ENCODE peak calls at places on chromosome 17, in five cellular contexts. One of them, this sample, is unnamed. For H3K36me3, the result is how much of the 10 kb centered on the place peaks cover.

GRCh38 chr17:63293310-63293709 is 152.8 kb downstream of the CYB561 start:
- DNase-seq in pancreas: no peak
- DNase-seq in body of pancreas: no peak
- DNase-seq in esophagus squamous epithelium: no peak
- DNase-seq in heart right ventricle: no peak
- DNase-seq in this sample: no peak

GRCh38 chr17:4519361-4519788 is 20.7 kb downstream of the SPNS2 start:
- DNase-seq in pancreas: peak
- DNase-seq in body of pancreas: no peak
- DNase-seq in esophagus squamous epithelium: no peak
- DNase-seq in heart right ventricle: peak
- DNase-seq in this sample: no peak

GRCh38 chr17:48544356-48545021 is 420 bp downstream of the HOXB2 start:
- DNase-seq in pancreas: peak
- DNase-seq in body of pancreas: peak
- DNase-seq in esophagus squamous epithelium: no peak
- DNase-seq in heart right ventricle: peak
- DNase-seq in this sample: peak

GRCh38 chr17:73064084-73064938 is 28.2 kb downstream of the SLC39A11 start:
- DNase-seq in pancreas: peak
- DNase-seq in body of pancreas: peak
- DNase-seq in esophagus squamous epithelium: no peak
- DNase-seq in heart right ventricle: no peak
- DNase-seq in this sample: no peak

GRCh38 chr17:31808521-31808920 is 50.5 kb downstream of the COPRS start:
- DNase-seq in pancreas: no peak
- DNase-seq in body of pancreas: no peak
- DNase-seq in esophagus squamous epithelium: no peak
- DNase-seq in heart right ventricle: no peak
- DNase-seq in this sample: no peak

GRCh38 chr17:17422217-17422610 is 54.6 kb upstream of the MED9 start:
- DNase-seq in pancreas: no peak
- DNase-seq in body of pancreas: no peak
- DNase-seq in esophagus squamous epithelium: no peak
- DNase-seq in heart right ventricle: no peak
- DNase-seq in this sample: no peak

GRCh38 chr17:79201536-79202227 is 127.1 kb downstream of the ENGASE start:
- DNase-seq in pancreas: no peak
- DNase-seq in body of pancreas: no peak
- DNase-seq in esophagus squamous epithelium: no peak
- DNase-seq in heart right ventricle: no peak
- DNase-seq in this sample: no peak

GRCh38 chr17:44990994-44991393 is 22.9 kb upstream of the C1QL1 start:
- DNase-seq in pancreas: no peak
- DNase-seq in body of pancreas: no peak
- DNase-seq in esophagus squamous epithelium: no peak
- DNase-seq in heart right ventricle: no peak
- DNase-seq in this sample: no peak

GRCh38 chr17:65850486-65850885 is 289.0 kb upstream of the AXIN2 start:
- DNase-seq in pancreas: no peak
- DNase-seq in body of pancreas: no peak
- DNase-seq in esophagus squamous epithelium: no peak
- DNase-seq in heart right ventricle: no peak
- DNase-seq in this sample: no peak

GRCh38 chr17:77644981-77645380 is 313.5 kb upstream of the TNRC6C start:
- DNase-seq in pancreas: no peak
- DNase-seq in body of pancreas: no peak
- DNase-seq in esophagus squamous epithelium: no peak
- DNase-seq in heart right ventricle: no peak
- DNase-seq in this sample: peak

GRCh38 chr17:38602862-38603785 is 2.6 kb downstream of the SRCIN1 start:
- DNase-seq in pancreas: no peak
- DNase-seq in body of pancreas: no peak
- DNase-seq in esophagus squamous epithelium: no peak
- DNase-seq in heart right ventricle: no peak
- DNase-seq in this sample: no peak

GRCh38 chr17:19508327-19508867 is 25.3 kb upstream of the SLC47A1 start:
- DNase-seq in pancreas: peak
- DNase-seq in body of pancreas: peak
- DNase-seq in esophagus squamous epithelium: no peak
- DNase-seq in heart right ventricle: peak
- DNase-seq in this sample: peak

GRCh38 chr17:78609198-78609597 is 32.0 kb upstream of the DNAH17 start:
- DNase-seq in pancreas: no peak
- DNase-seq in body of pancreas: no peak
- DNase-seq in esophagus squamous epithelium: no peak
- DNase-seq in heart right ventricle: no peak
- DNase-seq in this sample: no peak

GRCh38 chr17:21573961-21574610 is 118.2 kb upstream of the KCNJ18 start:
- DNase-seq in pancreas: peak
- DNase-seq in body of pancreas: peak
- DNase-seq in esophagus squamous epithelium: no peak
- DNase-seq in heart right ventricle: peak
- DNase-seq in this sample: peak

GRCh38 chr17:21215935-21216334 is 2.0 kb upstream of the TMEM11 start:
- DNase-seq in pancreas: no peak
- DNase-seq in body of pancreas: no peak
- DNase-seq in esophagus squamous epithelium: no peak
- DNase-seq in heart right ventricle: no peak
- DNase-seq in this sample: no peak

GRCh38 chr17:20184977-20185619 is 175.9 kb downstream of the SPECC1 start:
- DNase-seq in pancreas: no peak
- DNase-seq in body of pancreas: no peak
- DNase-seq in esophagus squamous epithelium: no peak
- DNase-seq in heart right ventricle: no peak
- DNase-seq in this sample: no peak

GRCh38 chr17:47941998-47942490 is 673 bp downstream of the PNPO start:
- DNase-seq in pancreas: no peak
- DNase-seq in body of pancreas: no peak
- DNase-seq in esophagus squamous epithelium: no peak
- DNase-seq in heart right ventricle: no peak
- DNase-seq in this sample: no peak

GRCh38 chr17:83179811-83180210 is 100.4 kb downstream of the METRNL start:
- DNase-seq in pancreas: no peak
- DNase-seq in body of pancreas: no peak
- DNase-seq in esophagus squamous epithelium: no peak
- DNase-seq in heart right ventricle: no peak
- DNase-seq in this sample: no peak

GRCh38 chr17:83144421-83145357 is 65.3 kb downstream of the METRNL start:
- DNase-seq in pancreas: peak
- DNase-seq in body of pancreas: peak
- DNase-seq in esophagus squamous epithelium: no peak
- DNase-seq in heart right ventricle: no peak
- DNase-seq in this sample: no peak

GRCh38 chr17:15233022-15233805 is 31.9 kb downstream of the PMP22 start:
- DNase-seq in pancreas: no peak
- DNase-seq in body of pancreas: no peak
- DNase-seq in esophagus squamous epithelium: no peak
- DNase-seq in heart right ventricle: no peak
- DNase-seq in this sample: no peak

GRCh38 chr17:75250009-75250471 is 11.4 kb downstream of the GGA3 start:
- DNase-seq in pancreas: no peak
- DNase-seq in body of pancreas: no peak
- DNase-seq in esophagus squamous epithelium: no peak
- DNase-seq in heart right ventricle: no peak
- DNase-seq in this sample: no peak

GRCh38 chr17:58325976-58326468 is 2.6 kb downstream of the TSPOAP1 start:
- DNase-seq in pancreas: no peak
- DNase-seq in body of pancreas: no peak
- DNase-seq in esophagus squamous epithelium: no peak
- DNase-seq in heart right ventricle: no peak
- DNase-seq in this sample: no peak

GRCh38 chr17:78490673-78491072 is 86.5 kb downstream of the DNAH17 start:
- DNase-seq in pancreas: no peak
- DNase-seq in body of pancreas: no peak
- DNase-seq in esophagus squamous epithelium: no peak
- DNase-seq in heart right ventricle: no peak
- DNase-seq in this sample: no peak

GRCh38 chr17:61218438-61218837 is 181.2 kb upstream of the TBX2 start:
- DNase-seq in pancreas: no peak
- DNase-seq in body of pancreas: no peak
- DNase-seq in esophagus squamous epithelium: no peak
- DNase-seq in heart right ventricle: no peak
- DNase-seq in this sample: no peak

GRCh38 chr17:37720989-37721388 is 23.9 kb downstream of the HNF1B start:
- DNase-seq in pancreas: no peak
- DNase-seq in body of pancreas: no peak
- DNase-seq in esophagus squamous epithelium: no peak
- DNase-seq in heart right ventricle: no peak
- DNase-seq in this sample: peak

GRCh38 chr17:58344791-58345157 is 7.2 kb downstream of the SUPT4H1 start:
- DNase-seq in pancreas: no peak
- DNase-seq in body of pancreas: no peak
- DNase-seq in esophagus squamous epithelium: no peak
- DNase-seq in heart right ventricle: no peak
- DNase-seq in this sample: no peak

GRCh38 chr17:64160378-64160777 is 30.4 kb upstream of the ERN1 start:
- DNase-seq in pancreas: no peak
- DNase-seq in body of pancreas: peak
- DNase-seq in esophagus squamous epithelium: no peak
- DNase-seq in heart right ventricle: no peak
- DNase-seq in this sample: no peak

GRCh38 chr17:15112881-15113617 is 152.1 kb downstream of the PMP22 start:
- DNase-seq in pancreas: no peak
- DNase-seq in body of pancreas: no peak
- DNase-seq in esophagus squamous epithelium: no peak
- DNase-seq in heart right ventricle: no peak
- DNase-seq in this sample: no peak

GRCh38 chr17:72282439-72283029 is 161.7 kb downstream of the SOX9 start:
- DNase-seq in pancreas: no peak
- DNase-seq in body of pancreas: no peak
- DNase-seq in esophagus squamous epithelium: no peak
- DNase-seq in heart right ventricle: no peak
- DNase-seq in this sample: no peak

GRCh38 chr17:75267403-75268232 is 3.4 kb downstream of the MIF4GD start:
- DNase-seq in pancreas: no peak
- DNase-seq in body of pancreas: no peak
- DNase-seq in esophagus squamous epithelium: no peak
- DNase-seq in heart right ventricle: no peak
- DNase-seq in this sample: peak

GRCh38 chr17:64001763-64002529 is 3.8 kb downstream of the PRR29 start:
- DNase-seq in pancreas: no peak
- DNase-seq in body of pancreas: no peak
- DNase-seq in esophagus squamous epithelium: no peak
- DNase-seq in heart right ventricle: peak
- DNase-seq in this sample: no peak

GRCh38 chr17:32341141-32341856 is 674 bp downstream of the C17orf75 start:
- DNase-seq in pancreas: peak
- DNase-seq in body of pancreas: no peak
- DNase-seq in esophagus squamous epithelium: no peak
- DNase-seq in heart right ventricle: no peak
- DNase-seq in this sample: peak

GRCh38 chr17:3888343-3889171 is 4.3 kb downstream of the CAMKK1 start:
- DNase-seq in pancreas: no peak
- DNase-seq in body of pancreas: peak
- DNase-seq in esophagus squamous epithelium: no peak
- DNase-seq in heart right ventricle: peak
- DNase-seq in this sample: peak

GRCh38 chr17:74778960-74779359 is 2.8 kb upstream of the NAT9 start:
- DNase-seq in pancreas: no peak
- DNase-seq in body of pancreas: no peak
- DNase-seq in esophagus squamous epithelium: no peak
- DNase-seq in heart right ventricle: no peak
- DNase-seq in this sample: no peak

GRCh38 chr17:82013341-82013740 is 9.3 kb downstream of the CENPX start:
- DNase-seq in pancreas: no peak
- DNase-seq in body of pancreas: no peak
- DNase-seq in esophagus squamous epithelium: no peak
- DNase-seq in heart right ventricle: peak
- DNase-seq in this sample: no peak

DNA sequence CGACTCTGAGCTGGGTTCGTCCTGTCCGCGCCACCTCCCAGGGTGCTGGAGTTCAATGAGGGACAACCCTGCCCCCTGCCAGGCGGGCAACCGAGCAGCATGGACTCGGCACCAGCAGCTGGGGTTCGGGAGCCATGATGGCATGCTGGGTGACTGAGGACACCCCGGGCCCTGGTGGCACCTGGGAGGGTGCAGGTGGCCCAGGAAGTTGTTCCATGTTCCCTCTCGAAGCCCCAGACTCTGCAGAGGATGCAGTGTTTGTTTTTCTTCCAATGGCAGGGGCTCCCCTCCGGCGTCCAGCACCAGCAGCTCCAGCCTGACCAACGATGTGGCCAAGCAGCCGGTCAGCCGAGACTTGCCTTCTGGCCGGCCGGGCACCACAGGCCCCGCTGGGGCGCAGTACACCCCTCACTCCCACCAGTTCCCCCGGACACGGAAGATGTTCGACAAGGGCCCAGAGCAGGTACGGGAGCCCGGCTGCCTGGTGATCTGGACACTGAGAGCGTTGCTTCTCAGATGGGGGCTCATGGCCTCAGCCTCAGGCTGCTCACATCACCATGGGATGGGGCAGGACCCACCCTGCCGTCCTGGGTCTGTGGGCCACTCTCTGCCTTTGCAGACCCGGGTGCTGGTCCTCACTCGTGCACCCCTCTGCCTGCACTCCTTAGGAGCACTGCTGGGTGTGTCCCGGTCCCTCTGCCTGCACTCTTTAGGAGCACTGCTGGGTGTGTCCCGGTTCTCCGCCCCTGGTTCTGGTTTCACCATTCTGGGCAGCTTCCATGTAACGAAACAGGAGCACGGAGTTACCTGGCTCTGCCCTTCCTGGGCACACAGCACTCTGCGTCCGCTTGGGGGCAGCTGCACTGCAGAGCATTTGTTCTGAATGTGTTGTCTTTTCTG is 68.2 kb upstream of the CHMP6 start:
- DNase-seq in pancreas: no peak
- DNase-seq in body of pancreas: no peak
- DNase-seq in esophagus squamous epithelium: no peak
- DNase-seq in heart right ventricle: no peak
- DNase-seq in this sample: no peak
- TF ChIP-seq CTCF in pancreas: no peak
- TF ChIP-seq CTCF in body of pancreas: no peak
- TF ChIP-seq CTCF in esophagus squamous epithelium: no peak
- TF ChIP-seq CTCF in heart right ventricle: no peak
- TF ChIP-seq CTCF in this sample: no peak

GRCh38 chr17:27595208-27595607 is 35.8 kb upstream of the LGALS9 start:
- DNase-seq in pancreas: no peak
- DNase-seq in body of pancreas: no peak
- DNase-seq in esophagus squamous epithelium: no peak
- DNase-seq in heart right ventricle: no peak
- DNase-seq in this sample: no peak
- H3K36me3 ChIP-seq in pancreas: under half
- H3K36me3 ChIP-seq in body of pancreas: under half
- H3K36me3 ChIP-seq in esophagus squamous epithelium: under half
- H3K36me3 ChIP-seq in heart right ventricle: under half
- H3K36me3 ChIP-seq in this sample: under half

GRCh38 chr17:29032798-29033197 is 10.1 kb upstream of the PIPOX start:
- DNase-seq in pancreas: no peak
- DNase-seq in body of pancreas: no peak
- DNase-seq in esophagus squamous epithelium: no peak
- DNase-seq in heart right ventricle: no peak
- DNase-seq in this sample: no peak
- H3K4me3 ChIP-seq in pancreas: no peak
- H3K4me3 ChIP-seq in body of pancreas: no peak
- H3K4me3 ChIP-seq in esophagus squamous epithelium: no peak
- H3K4me3 ChIP-seq in heart right ventricle: no peak
- H3K4me3 ChIP-seq in this sample: no peak

GRCh38 chr17:43216762-43217613 is 5.3 kb downstream of the TMEM106A start:
- DNase-seq in pancreas: no peak
- DNase-seq in body of pancreas: no peak
- DNase-seq in esophagus squamous epithelium: no peak
- DNase-seq in heart right ventricle: no peak
- DNase-seq in this sample: no peak
- TF ChIP-seq CTCF in pancreas: no peak
- TF ChIP-seq CTCF in body of pancreas: no peak
- TF ChIP-seq CTCF in esophagus squamous epithelium: no peak
- TF ChIP-seq CTCF in heart right ventricle: no peak
- TF ChIP-seq CTCF in this sample: no peak

GRCh38 chr17:2694381-2695242 is 17.0 kb downstream of the CLUH start:
- DNase-seq in pancreas: peak
- DNase-seq in body of pancreas: peak
- DNase-seq in esophagus squamous epithelium: no peak
- DNase-seq in heart right ventricle: no peak
- DNase-seq in this sample: peak
- H3K36me3 ChIP-seq in pancreas: half or more
- H3K36me3 ChIP-seq in body of pancreas: under half
- H3K36me3 ChIP-seq in esophagus squamous epithelium: half or more
- H3K36me3 ChIP-seq in heart right ventricle: half or more
- H3K36me3 ChIP-seq in this sample: under half

This sample was measured in mucosa of descending colon.